ENCODE peak calls at places on chromosome 10, in eight cellular contexts. B is cerebellar cortex; V is WTC11; X is SW 1271; W is HCT116; L is right cardiac atrium; Z is effector CD4-positive, alpha-beta T cell; Q is kidney tubule cell. M is an unnamed sample.
A peak's percentile ranks its signal among the peaks of the same experiment; 100 is the strongest.

GRCh38 chr10:36393800-36394199 is 731.6 kb upstream of the ANKRD30A start:
- DNase-seq in Q (no peak), B (no peak), W (no peak), X (no peak), Z (no peak), V (no peak), L (no peak), M (no peak)

GRCh38 chr10:102131286-102132170 is 1.3 kb upstream of the PPRC1 start:
- DNase-seq in Z (no peak), B (no peak), Q (peak; percentile 56), W (no peak), X (no peak), L (no peak), V (no peak), M (peak; percentile 90)

GRCh38 chr10:62046522-62047239 is 145.2 kb downstream of the ARID5B start:
- DNase-seq in X (no peak), W (no peak), L (peak; percentile 61), V (no peak), Z (no peak), Q (peak; percentile 88), B (no peak), M (no peak)

GRCh38 chr10:103053659-103054581 is 135.8 kb downstream of the CNNM2 start:
- DNase-seq in L (peak; percentile 84), Q (peak; percentile 82), V (peak; percentile 71), Z (peak; percentile 17), X (peak; percentile 10), W (no peak), B (peak; percentile 89), M (peak; percentile 90)

GRCh38 chr10:123550680-123551096 is 115.5 kb upstream of the GPR26 start:
- DNase-seq in W (no peak), X (no peak), Q (no peak), V (no peak), L (no peak), Z (no peak), B (no peak), M (no peak)

GRCh38 chr10:78194539-78195402 is 161.1 kb downstream of the RPS24 start:
- DNase-seq in B (no peak), L (no peak), Q (no peak), X (no peak), W (no peak), V (no peak), Z (no peak), M (no peak)

GRCh38 chr10:100482181-100482833 is 19.5 kb downstream of the WNT8B start:
- DNase-seq in B (peak; percentile 61), V (peak; percentile 81), X (peak; percentile 49), W (peak; percentile 13), Q (peak; percentile 76), Z (peak; percentile 50), L (peak; percentile 87), M (peak; percentile 91)

GRCh38 chr10:48574322-48574796 is 30.5 kb downstream of the ARHGAP22 start:
- DNase-seq in L (no peak), X (no peak), B (no peak), Z (no peak), W (no peak), Q (no peak), V (no peak), M (no peak)

GRCh38 chr10:2925631-2926030 is 141.7 kb upstream of the PFKP start:
- DNase-seq in B (peak; percentile 20), Q (peak; percentile 68), W (no peak), L (peak; percentile 86), V (no peak), X (no peak), Z (no peak), M (no peak)

GRCh38 chr10:27742926-27743735 is 2.5 kb downstream of the MKX start:
- DNase-seq in W (no peak), V (peak; percentile 53), Q (peak; percentile 29), L (peak; percentile 60), Z (no peak), B (no peak), X (no peak), M (peak; percentile 79)

GRCh38 chr10:128463991-128464755 is 337.9 kb upstream of the MKI67 start:
- DNase-seq in Q (peak; percentile 18), W (peak; percentile 48), Z (no peak), X (no peak), L (no peak), B (peak; percentile 29), V (no peak), M (peak; percentile 59)

GRCh38 chr10:88379575-88379974 is 203.5 kb downstream of the RNLS start:
- DNase-seq in Q (peak; percentile 65), W (no peak), Z (no peak), V (no peak), L (no peak), X (no peak), B (peak; percentile 31), M (peak; percentile 6)

GRCh38 chr10:3982746-3983442 is 197.9 kb upstream of the KLF6 start:
- DNase-seq in Z (no peak), Q (peak; percentile 43), V (no peak), X (no peak), W (no peak), B (no peak), L (no peak), M (no peak)

GRCh38 chr10:133231244-133231945 is 1.4 kb downstream of the UTF1 start:
- DNase-seq in V (no peak), Z (no peak), L (no peak), B (no peak), Q (no peak), W (no peak), X (no peak), M (no peak)

GRCh38 chr10:133378251-133379096 is 588 bp upstream of the PAOX start:
- DNase-seq in V (peak; percentile 57), X (peak; percentile 13), Z (peak; percentile 48), B (peak; percentile 63), W (no peak), L (peak; percentile 90), Q (peak; percentile 44), M (peak; percentile 75)

M was measured in DMS53.